ENCODE peak calls at places on chromosomes 3 and 15, in seven cellular contexts. R is A172, E is pancreas, O is fibroblast of lung, I is amniotic stem cell, N is iPS DF 19.7, W is SJSA1. Y is an unnamed sample.

GRCh38 chr15:41842229-41842628 is 3.6 kb downstream of the PLA2G4B start:
- DNase-seq in O (no peak), R (no peak), E (no peak), W (no peak), N (no peak), I (no peak), Y (no peak)

GRCh38 chr15:78749831-78750230 is 61.4 kb downstream of the ADAMTS7 start:
- DNase-seq in N (no peak), W (no peak), O (no peak), E (no peak), I (no peak), R (no peak), Y (no peak)

GRCh38 chr15:95829062-95829461 is 501.4 kb upstream of the NR2F2 start:
- DNase-seq in O (no peak), W (no peak), R (no peak), I (no peak), N (no peak), E (no peak), Y (no peak)

GRCh38 chr3:184582583-184582982 is 21.0 kb downstream of the EPHB3 start:
- DNase-seq in I (no peak), O (no peak), N (peak; percentile 85), E (no peak), W (peak; percentile 63), R (no peak), Y (peak; percentile 80)

GRCh38 chr15:92077353-92078080 is 224.0 kb downstream of the SLCO3A1 start:
- DNase-seq in O (peak; percentile 63), E (peak; percentile 68), I (peak; percentile 49), R (peak; percentile 61), N (peak; percentile 57), W (peak; percentile 52), Y (peak; percentile 79)

GRCh38 chr3:197590313-197590962 is 34.7 kb upstream of the BDH1 start:
- DNase-seq in W (no peak), E (peak; percentile 35), N (no peak), I (no peak), O (no peak), R (no peak), Y (no peak)

GRCh38 chr3:52238761-52239701 is at the start of gene TWF2:
- DNase-seq in R (no peak), N (no peak), I (peak; percentile 35), O (peak; percentile 73), W (peak; percentile 65), E (peak; percentile 74), Y (peak; percentile 66)

GRCh38 chr3:8854656-8855055 is 85.2 kb upstream of the OXTR start:
- DNase-seq in I (no peak), R (no peak), O (no peak), W (no peak), E (no peak), N (no peak), Y (no peak)

GRCh38 chr3:138911621-138912020 is 35.3 kb downstream of the FOXL2 start:
- DNase-seq in R (no peak), O (no peak), W (no peak), N (no peak), E (no peak), I (no peak), Y (no peak)

GRCh38 chr3:58661836-58662235 is 4.7 kb downstream of the FAM3D start:
- DNase-seq in I (no peak), R (no peak), W (no peak), E (no peak), O (no peak), N (no peak), Y (no peak)

GRCh38 chr15:41825572-41826535 is 2.0 kb upstream of the JMJD7 start:
- DNase-seq in I (no peak), N (no peak), O (no peak), W (no peak), E (no peak), R (no peak), Y (no peak)